ENCODE peak calls at places on chromosomes 5 and 9, in six cellular contexts. S, Y, C, O, A and W are unnamed samples.

GRCh38 chr5:177494356-177495195 is 2.8 kb downstream of the PDLIM7 start:
- DNase-seq in S (peak; percentile 92), Y (peak; percentile 74), C (peak; percentile 86), O (peak; percentile 92), A (peak; percentile 82), W (no peak)

GRCh38 chr5:38830521-38831051 is 15.2 kb upstream of the OSMR start:
- DNase-seq in S (peak; percentile 74), Y (no peak), C (no peak), O (no peak), A (no peak), W (no peak)

GRCh38 chr5:178940569-178941360 is at the start of gene ZNF454:
- DNase-seq in S (peak; percentile 62), Y (peak; percentile 94), C (peak; percentile 87), O (peak; percentile 35), A (no peak), W (peak; percentile 94)

GRCh38 chr9:93884808-93885207 is 70.3 kb downstream of the BARX1 start:
- DNase-seq in S (no peak), Y (no peak), C (no peak), O (no peak), A (no peak), W (no peak)

GRCh38 chr5:99034336-99034735 is 105.5 kb upstream of the CHD1 start:
- DNase-seq in S (peak; percentile 59), Y (no peak), C (no peak), O (peak; percentile 58), A (no peak), W (no peak)

GRCh38 chr5:37569466-37569865 is 190.3 kb downstream of the WDR70 start:
- DNase-seq in S (no peak), Y (no peak), C (no peak), O (no peak), A (no peak), W (no peak)

GRCh38 chr9:101027733-101028345 is 688 bp upstream of the PLPPR1 start:
- DNase-seq in S (no peak), Y (no peak), C (no peak), O (no peak), A (no peak), W (no peak)

GRCh38 chr5:75885849-75886596 is 168.8 kb upstream of the POC5 start:
- DNase-seq in S (no peak), Y (no peak), C (no peak), O (no peak), A (no peak), W (no peak)

GRCh38 chr9:18018661-18019060 is 439.8 kb downstream of the SH3GL2 start:
- DNase-seq in S (no peak), Y (no peak), C (no peak), O (no peak), A (no peak), W (no peak)

GRCh38 chr5:90410178-90410762 is 714 bp upstream of the CETN3 start:
- DNase-seq in S (no peak), Y (no peak), C (no peak), O (no peak), A (no peak), W (no peak)

GRCh38 chr5:14440598-14441401 is 140.8 kb upstream of the OTULINL start:
- DNase-seq in S (peak; percentile 97), Y (no peak), C (no peak), O (peak; percentile 84), A (no peak), W (peak; percentile 74)

GRCh38 chr5:59764361-59764760 is 129.2 kb downstream of the PDE4D start:
- DNase-seq in S (no peak), Y (no peak), C (no peak), O (no peak), A (no peak), W (no peak)

GRCh38 chr5:59763545-59763944 is 130.0 kb downstream of the PDE4D start:
- DNase-seq in S (no peak), Y (no peak), C (no peak), O (peak; percentile 51), A (no peak), W (no peak)

GRCh38 chr5:59766394-59766793 is 127.1 kb downstream of the PDE4D start:
- DNase-seq in S (no peak), Y (no peak), C (no peak), O (peak; percentile 79), A (peak; percentile 58), W (no peak)

GRCh38 chr5:59767753-59768159 is 125.8 kb downstream of the PDE4D start:
- DNase-seq in S (no peak), Y (no peak), C (no peak), O (peak; percentile 57), A (no peak), W (no peak)

DNA sequence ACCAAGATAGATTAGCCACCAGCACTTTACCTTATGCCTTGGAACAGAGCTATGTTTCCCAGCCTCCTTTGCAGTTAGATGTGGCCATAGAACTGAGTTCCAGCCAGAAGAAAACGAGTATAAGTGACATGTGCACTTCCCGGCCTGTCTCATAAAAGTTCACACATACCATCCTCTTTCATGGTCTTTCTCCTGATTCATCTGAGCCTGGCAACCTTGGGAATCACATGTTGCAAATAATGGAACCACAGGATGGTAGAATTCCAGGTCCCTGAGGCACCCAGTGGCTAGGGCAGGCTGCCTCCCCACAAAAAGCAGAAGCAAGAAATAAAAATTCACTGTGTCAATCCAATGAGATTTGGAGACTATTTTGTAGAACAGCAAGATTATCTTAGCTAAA is 128.1 kb downstream of the PDE4D start:
- DNase-seq in S (no peak), Y (no peak), C (no peak), O (no peak), A (no peak), W (no peak)
- H3K27ac ChIP-seq in S (no peak overlapping the region), Y (no peak overlapping the region), C (no peak overlapping the region), O (peak overlapping the region; percentile 86), A (peak overlapping the region; percentile 95), W (no peak overlapping the region)

GRCh38 chr9:79583957-79584654 is 12.3 kb downstream of the TLE4 start:
- DNase-seq in S (no peak), Y (peak; percentile 75), C (peak; percentile 81), O (no peak), A (no peak), W (no peak)

GRCh38 chr9:79579624-79580023 is 7.9 kb downstream of the TLE4 start:
- DNase-seq in S (no peak), Y (no peak), C (no peak), O (no peak), A (no peak), W (no peak)

GRCh38 chr9:79581388-79581787 is 9.6 kb downstream of the TLE4 start:
- DNase-seq in S (peak; percentile 75), Y (no peak), C (no peak), O (peak; percentile 85), A (no peak), W (no peak)

GRCh38 chr9:79580065-79580464 is 8.3 kb downstream of the TLE4 start:
- DNase-seq in S (no peak), Y (no peak), C (no peak), O (no peak), A (no peak), W (no peak)

GRCh38 chr9:79581794-79582193 is 10.0 kb downstream of the TLE4 start:
- DNase-seq in S (peak; percentile 94), Y (no peak), C (no peak), O (peak; percentile 76), A (peak; percentile 11), W (no peak)
- H3K4me3 ChIP-seq in S (no peak overlapping the region), Y (no peak overlapping the region), C (no peak overlapping the region), O (peak overlapping the region; percentile 15), A (no peak overlapping the region), W (no peak overlapping the region)

GRCh38 chr9:89179920-89180667 is 1.5 kb upstream of the SHC3 start:
- DNase-seq in S (peak; percentile 97), Y (peak; percentile 92), C (peak; percentile 91), O (peak; percentile 97), A (peak; percentile 89), W (peak; percentile 97)

GRCh38 chr9:89182369-89182768 is 3.8 kb upstream of the SHC3 start:
- DNase-seq in S (no peak), Y (no peak), C (no peak), O (no peak), A (no peak), W (no peak)

GRCh38 chr9:89185980-89186379 is 7.4 kb upstream of the SHC3 start:
- DNase-seq in S (peak; percentile 29), Y (no peak), C (no peak), O (no peak), A (no peak), W (no peak)

GRCh38 chr9:89179535-89179919 is 909 bp upstream of the SHC3 start:
- DNase-seq in S (peak; percentile 68), Y (no peak), C (no peak), O (no peak), A (peak; percentile 27), W (no peak)

DNA sequence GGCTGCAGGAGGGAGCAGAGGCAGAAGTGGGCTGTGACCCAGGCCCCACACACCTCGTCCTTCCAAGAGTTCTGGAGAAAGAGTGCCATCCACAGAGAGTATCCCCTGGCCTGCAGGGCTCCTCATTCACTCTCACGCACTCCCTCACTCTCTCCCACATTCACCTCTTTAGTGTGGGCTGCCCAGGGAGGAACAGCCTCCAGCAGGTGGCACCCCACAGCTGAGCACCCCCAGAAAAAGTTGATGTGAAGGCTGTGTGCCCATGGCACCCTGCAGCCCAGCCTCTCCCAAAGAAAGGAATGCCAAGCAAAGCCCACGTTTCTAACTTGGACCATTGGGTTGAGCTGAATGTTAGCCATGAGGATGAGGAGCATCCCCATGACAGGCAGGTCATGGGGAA is 4.5 kb upstream of the SHC3 start:
- DNase-seq in S (no peak), Y (no peak), C (no peak), O (no peak), A (no peak), W (no peak)
- TF ChIP-seq CTCF in S (no peak), Y (no peak), C (no peak), O (no peak), A (no peak), W (no peak)

DNA sequence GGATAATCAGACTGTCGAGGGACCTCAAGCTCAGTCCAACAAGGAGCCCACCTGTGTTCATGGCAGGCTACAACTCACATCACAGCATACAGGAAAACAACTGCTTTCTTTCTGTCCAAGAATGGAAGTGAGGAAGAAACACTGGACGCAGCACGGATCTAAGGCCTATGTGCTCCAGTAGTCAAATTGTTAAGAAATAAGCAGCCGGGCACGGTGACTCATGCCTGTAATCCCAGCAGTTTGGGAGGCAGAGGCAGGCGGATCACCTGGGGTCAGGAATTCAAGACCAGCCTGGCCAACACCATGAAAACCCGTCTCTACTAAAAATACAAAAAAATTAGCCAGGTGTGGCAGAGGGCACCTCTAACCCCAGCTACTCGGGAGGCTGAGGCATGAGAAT is 427.8 kb downstream of the BNC2 start:
- DNase-seq in S (peak; percentile 58), Y (no peak), C (no peak), O (no peak), A (peak; percentile 67), W (no peak)
- H3K27ac ChIP-seq in S (peak overlapping the region; percentile 64), Y (no peak overlapping the region), C (no peak overlapping the region), O (no peak overlapping the region), A (peak overlapping the region; percentile 81), W (no peak overlapping the region)

DNA sequence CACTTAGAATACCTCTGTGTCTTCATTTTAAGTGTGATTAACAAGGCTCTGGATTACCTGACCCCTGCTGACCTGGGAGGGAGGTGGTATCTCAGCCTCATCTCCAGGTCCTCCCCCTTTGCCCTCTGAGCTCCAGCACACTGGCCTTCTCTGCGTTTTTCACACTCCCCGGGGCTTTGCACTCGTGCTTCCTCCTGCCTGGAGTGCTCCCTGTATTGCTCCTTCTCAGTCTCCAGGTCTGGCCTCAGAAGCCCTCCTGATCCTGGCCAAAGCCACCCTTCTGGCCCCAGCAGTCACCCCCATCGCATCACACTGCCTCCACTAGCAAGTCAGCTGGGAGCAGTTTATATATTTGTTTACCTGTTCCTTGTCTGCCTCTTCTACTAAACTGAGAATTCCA is 13.6 kb upstream of the NEUROG1 start:
- DNase-seq in S (no peak), Y (no peak), C (no peak), O (no peak), A (no peak), W (no peak)
- H3K4me3 ChIP-seq in S (no peak overlapping the region), Y (no peak overlapping the region), C (no peak overlapping the region), O (no peak overlapping the region), A (no peak overlapping the region), W (no peak overlapping the region)

GRCh38 chr5:142813208-142813607 is 43.0 kb downstream of the ARHGAP26 start:
- DNase-seq in S (no peak), Y (no peak), C (no peak), O (no peak), A (no peak), W (no peak)
- TF ChIP-seq CTCF in S (no peak), Y (no peak), C (no peak), O (no peak), A (no peak), W (no peak)